ENCODE peak calls at places on chromosomes 16 and 17, in four cellular contexts. One of them, this sample, is unnamed.

GRCh38 chr17:46922804-46923635 is at the start of gene GOSR2:
- DNase-seq in heart right ventricle: peak; percentile 92
- DNase-seq in T-helper 9 cell: peak; percentile 77
- DNase-seq in upper lobe of right lung: peak; percentile 96
- DNase-seq in this sample: peak; percentile 92

GRCh38 chr17:32158870-32159585 is 16.7 kb downstream of the RHOT1 start:
- DNase-seq in heart right ventricle: no peak
- DNase-seq in T-helper 9 cell: no peak
- DNase-seq in upper lobe of right lung: no peak
- DNase-seq in this sample: no peak

GRCh38 chr16:57071840-57072541 is 20.4 kb upstream of the CPNE2 start:
- DNase-seq in heart right ventricle: no peak
- DNase-seq in upper lobe of right lung: no peak
- DNase-seq in T-helper 9 cell: no peak
- DNase-seq in this sample: no peak

GRCh38 chr17:56801506-56802178 is 32.1 kb downstream of the C17orf67 start:
- DNase-seq in heart right ventricle: no peak
- DNase-seq in T-helper 9 cell: no peak
- DNase-seq in upper lobe of right lung: no peak
- DNase-seq in this sample: no peak

GRCh38 chr16:2962334-2963073 is 1.6 kb upstream of the KREMEN2 start:
- DNase-seq in upper lobe of right lung: no peak
- DNase-seq in T-helper 9 cell: no peak
- DNase-seq in heart right ventricle: no peak
- DNase-seq in this sample: no peak

GRCh38 chr16:63289834-63290460 is 1253.7 kb upstream of the CDH8 start:
- DNase-seq in upper lobe of right lung: peak; percentile 31
- DNase-seq in T-helper 9 cell: no peak
- DNase-seq in heart right ventricle: peak; percentile 22
- DNase-seq in this sample: peak; percentile 16

GRCh38 chr17:76585048-76585648 is 512 bp downstream of the ST6GALNAC2 start:
- DNase-seq in heart right ventricle: no peak
- DNase-seq in upper lobe of right lung: peak; percentile 77
- DNase-seq in T-helper 9 cell: no peak
- DNase-seq in this sample: no peak

GRCh38 chr16:14013145-14013570 is 58.0 kb upstream of the MRTFB start:
- DNase-seq in heart right ventricle: no peak
- DNase-seq in T-helper 9 cell: no peak
- DNase-seq in upper lobe of right lung: no peak
- DNase-seq in this sample: no peak

GRCh38 chr17:67628580-67629013 is 89.1 kb upstream of the NOL11 start:
- DNase-seq in T-helper 9 cell: no peak
- DNase-seq in upper lobe of right lung: peak; percentile 71
- DNase-seq in heart right ventricle: no peak
- DNase-seq in this sample: no peak

GRCh38 chr17:58966208-58966607 is 140.5 kb downstream of the TRIM37 start:
- DNase-seq in upper lobe of right lung: no peak
- DNase-seq in heart right ventricle: no peak
- DNase-seq in T-helper 9 cell: no peak
- DNase-seq in this sample: no peak